ENCODE peak calls at places on chromosomes 6 and 20, in nine cellular contexts. One of them, this sample, is unnamed. For H3K4me1, the result is how much of the 10 kb centered on the place peaks cover.

GRCh38 chr6:6968357-6968730 is 139.4 kb upstream of the RREB1 start:
- DNase-seq in left ventricle myocardium inferior: no peak
- DNase-seq in body of pancreas: no peak
- DNase-seq in psoas muscle: no peak
- DNase-seq in hepatocyte: no peak
- DNase-seq in right atrium auricular region: no peak
- DNase-seq in stomach: no peak
- DNase-seq in cardiac muscle cell: no peak
- DNase-seq in pancreas: no peak
- DNase-seq in this sample: no peak

GRCh38 chr20:47027042-47027441 is 132.4 kb downstream of the EYA2 start:
- DNase-seq in cardiac muscle cell: no peak
- DNase-seq in pancreas: no peak
- DNase-seq in right atrium auricular region: no peak
- DNase-seq in hepatocyte: no peak
- DNase-seq in left ventricle myocardium inferior: no peak
- DNase-seq in stomach: no peak
- DNase-seq in body of pancreas: no peak
- DNase-seq in psoas muscle: peak
- DNase-seq in this sample: no peak

GRCh38 chr6:17999430-17999829 is 12.0 kb upstream of the KIF13A start:
- DNase-seq in left ventricle myocardium inferior: no peak
- DNase-seq in body of pancreas: no peak
- DNase-seq in cardiac muscle cell: no peak
- DNase-seq in psoas muscle: no peak
- DNase-seq in right atrium auricular region: no peak
- DNase-seq in stomach: no peak
- DNase-seq in hepatocyte: no peak
- DNase-seq in pancreas: no peak
- DNase-seq in this sample: no peak

GRCh38 chr6:85126448-85127178 is 323.3 kb upstream of the NT5E start:
- DNase-seq in stomach: no peak
- DNase-seq in pancreas: no peak
- DNase-seq in body of pancreas: peak
- DNase-seq in psoas muscle: peak
- DNase-seq in cardiac muscle cell: peak
- DNase-seq in right atrium auricular region: peak
- DNase-seq in hepatocyte: peak
- DNase-seq in left ventricle myocardium inferior: peak
- DNase-seq in this sample: peak

GRCh38 chr6:50655848-50656453 is 57.4 kb upstream of the TFAP2D start:
- DNase-seq in hepatocyte: peak
- DNase-seq in cardiac muscle cell: peak
- DNase-seq in left ventricle myocardium inferior: no peak
- DNase-seq in stomach: no peak
- DNase-seq in right atrium auricular region: no peak
- DNase-seq in psoas muscle: no peak
- DNase-seq in pancreas: no peak
- DNase-seq in body of pancreas: peak
- DNase-seq in this sample: no peak

GRCh38 chr6:25504661-25505060 is 147.4 kb upstream of the SCGN start:
- DNase-seq in psoas muscle: no peak
- DNase-seq in left ventricle myocardium inferior: no peak
- DNase-seq in body of pancreas: no peak
- DNase-seq in cardiac muscle cell: no peak
- DNase-seq in stomach: no peak
- DNase-seq in right atrium auricular region: no peak
- DNase-seq in hepatocyte: no peak
- DNase-seq in pancreas: no peak
- DNase-seq in this sample: no peak

GRCh38 chr6:20266851-20267608 is 54.8 kb upstream of the MBOAT1 start:
- DNase-seq in psoas muscle: no peak
- DNase-seq in right atrium auricular region: no peak
- DNase-seq in hepatocyte: no peak
- DNase-seq in body of pancreas: no peak
- DNase-seq in pancreas: no peak
- DNase-seq in left ventricle myocardium inferior: no peak
- DNase-seq in cardiac muscle cell: no peak
- DNase-seq in stomach: no peak
- DNase-seq in this sample: no peak

GRCh38 chr6:133889557-133890301 is 816 bp downstream of the TCF21 start:
- DNase-seq in cardiac muscle cell: peak
- DNase-seq in body of pancreas: no peak
- DNase-seq in pancreas: peak
- DNase-seq in stomach: no peak
- DNase-seq in left ventricle myocardium inferior: peak
- DNase-seq in hepatocyte: peak
- DNase-seq in right atrium auricular region: no peak
- DNase-seq in psoas muscle: peak
- DNase-seq in this sample: no peak

GRCh38 chr6:102417368-102417767 is 1023.9 kb downstream of the GRIK2 start:
- DNase-seq in left ventricle myocardium inferior: no peak
- DNase-seq in hepatocyte: no peak
- DNase-seq in body of pancreas: no peak
- DNase-seq in cardiac muscle cell: no peak
- DNase-seq in right atrium auricular region: no peak
- DNase-seq in pancreas: no peak
- DNase-seq in stomach: no peak
- DNase-seq in psoas muscle: no peak
- DNase-seq in this sample: no peak

GRCh38 chr6:128659878-128660622 is 139.7 kb upstream of the PTPRK start:
- DNase-seq in stomach: no peak
- DNase-seq in cardiac muscle cell: no peak
- DNase-seq in psoas muscle: no peak
- DNase-seq in body of pancreas: no peak
- DNase-seq in hepatocyte: no peak
- DNase-seq in right atrium auricular region: no peak
- DNase-seq in left ventricle myocardium inferior: no peak
- DNase-seq in pancreas: no peak
- DNase-seq in this sample: no peak

DNA sequence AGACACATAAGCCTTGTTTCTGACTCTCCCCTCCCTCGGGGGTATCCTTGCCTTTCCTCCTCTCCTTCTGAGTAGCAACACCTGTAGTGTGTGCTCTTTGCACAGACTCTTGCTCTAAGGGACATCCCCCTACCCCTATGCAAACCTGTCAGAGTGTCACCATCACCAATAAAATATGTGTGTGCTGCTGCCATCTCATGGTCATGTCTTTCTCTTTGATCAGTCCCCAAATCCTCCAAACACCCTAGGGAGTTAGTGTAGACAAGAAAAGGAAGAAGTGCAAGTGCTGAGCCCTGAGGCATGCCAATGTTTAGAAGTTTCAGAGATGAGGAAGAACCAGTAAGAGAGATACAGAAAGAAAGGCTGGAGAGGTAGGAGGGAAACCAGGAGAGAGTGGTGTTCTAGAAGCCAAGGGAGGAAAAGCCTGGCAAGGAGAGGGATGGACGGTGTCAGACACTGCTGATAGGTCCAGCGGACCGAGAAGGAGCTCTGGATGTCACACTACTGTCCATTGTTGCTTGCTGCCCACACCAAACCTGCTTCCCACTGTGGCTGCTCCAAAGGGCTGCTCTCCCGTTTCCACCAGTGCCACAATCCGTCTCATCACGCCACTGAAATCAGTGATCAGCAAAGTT is 16.4 kb downstream of the TRMT6 start:
- DNase-seq in psoas muscle: no peak
- DNase-seq in stomach: no peak
- DNase-seq in body of pancreas: no peak
- DNase-seq in left ventricle myocardium inferior: no peak
- DNase-seq in pancreas: no peak
- DNase-seq in hepatocyte: no peak
- DNase-seq in right atrium auricular region: no peak
- DNase-seq in cardiac muscle cell: no peak
- DNase-seq in this sample: no peak
- TF ChIP-seq CTCF in psoas muscle: peak
- TF ChIP-seq CTCF in stomach: no peak
- TF ChIP-seq CTCF in body of pancreas: no peak
- TF ChIP-seq CTCF in left ventricle myocardium inferior: peak
- TF ChIP-seq CTCF in pancreas: no peak
- TF ChIP-seq CTCF in hepatocyte: peak
- TF ChIP-seq CTCF in right atrium auricular region: no peak
- TF ChIP-seq CTCF in cardiac muscle cell: no peak
- TF ChIP-seq CTCF in this sample: no peak

GRCh38 chr6:39792501-39793450 is 600 bp downstream of the DAAM2 start:
- DNase-seq in stomach: no peak
- DNase-seq in cardiac muscle cell: no peak
- DNase-seq in pancreas: peak
- DNase-seq in psoas muscle: peak
- DNase-seq in left ventricle myocardium inferior: no peak
- DNase-seq in hepatocyte: no peak
- DNase-seq in body of pancreas: peak
- DNase-seq in right atrium auricular region: no peak
- DNase-seq in this sample: no peak
- H3K4me3 ChIP-seq in stomach: peak
- H3K4me3 ChIP-seq in cardiac muscle cell: peak
- H3K4me3 ChIP-seq in pancreas: peak
- H3K4me3 ChIP-seq in psoas muscle: peak
- H3K4me3 ChIP-seq in left ventricle myocardium inferior: peak
- H3K4me3 ChIP-seq in hepatocyte: peak
- H3K4me3 ChIP-seq in body of pancreas: peak
- H3K4me3 ChIP-seq in right atrium auricular region: peak
- H3K4me3 ChIP-seq in this sample: peak

GRCh38 chr20:17959257-17959627 is 9.4 kb downstream of the SNX5 start:
- DNase-seq in stomach: no peak
- DNase-seq in pancreas: no peak
- DNase-seq in body of pancreas: no peak
- DNase-seq in psoas muscle: no peak
- DNase-seq in right atrium auricular region: no peak
- DNase-seq in hepatocyte: no peak
- DNase-seq in left ventricle myocardium inferior: no peak
- DNase-seq in cardiac muscle cell: no peak
- DNase-seq in this sample: no peak

GRCh38 chr20:17963114-17963897 is 5.3 kb downstream of the SNX5 start:
- DNase-seq in psoas muscle: no peak
- DNase-seq in pancreas: no peak
- DNase-seq in body of pancreas: no peak
- DNase-seq in cardiac muscle cell: no peak
- DNase-seq in left ventricle myocardium inferior: no peak
- DNase-seq in hepatocyte: no peak
- DNase-seq in stomach: no peak
- DNase-seq in right atrium auricular region: no peak
- DNase-seq in this sample: no peak

GRCh38 chr20:17964073-17964472 is 4.5 kb downstream of the SNX5 start:
- DNase-seq in psoas muscle: no peak
- DNase-seq in cardiac muscle cell: no peak
- DNase-seq in right atrium auricular region: no peak
- DNase-seq in pancreas: no peak
- DNase-seq in stomach: no peak
- DNase-seq in hepatocyte: no peak
- DNase-seq in left ventricle myocardium inferior: no peak
- DNase-seq in body of pancreas: no peak
- DNase-seq in this sample: no peak

GRCh38 chr20:17960927-17961599 is 7.5 kb downstream of the SNX5 start:
- DNase-seq in body of pancreas: no peak
- DNase-seq in cardiac muscle cell: no peak
- DNase-seq in hepatocyte: no peak
- DNase-seq in stomach: no peak
- DNase-seq in right atrium auricular region: no peak
- DNase-seq in left ventricle myocardium inferior: peak
- DNase-seq in psoas muscle: peak
- DNase-seq in pancreas: no peak
- DNase-seq in this sample: peak

DNA sequence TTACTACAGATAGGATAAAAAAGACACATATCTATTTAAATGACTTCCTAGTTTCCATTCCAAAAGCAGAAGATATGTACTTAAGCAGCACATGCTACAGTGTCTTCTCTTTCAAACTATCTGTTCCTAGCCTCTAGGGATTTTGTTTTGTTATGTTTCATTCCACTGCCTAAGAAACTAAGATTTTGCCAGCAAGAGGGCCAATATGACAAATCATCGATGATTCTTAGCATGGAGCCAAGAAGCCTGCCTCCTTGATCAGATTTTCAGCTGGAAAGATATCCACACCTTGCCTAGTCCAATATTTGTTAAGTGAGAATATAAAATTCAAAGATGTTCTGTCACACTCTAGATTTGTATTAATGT is 7.0 kb downstream of the SNX5 start:
- DNase-seq in cardiac muscle cell: no peak
- DNase-seq in pancreas: no peak
- DNase-seq in psoas muscle: no peak
- DNase-seq in body of pancreas: no peak
- DNase-seq in right atrium auricular region: no peak
- DNase-seq in hepatocyte: no peak
- DNase-seq in left ventricle myocardium inferior: no peak
- DNase-seq in stomach: no peak
- DNase-seq in this sample: no peak
- H3K4me1 ChIP-seq in cardiac muscle cell: under half
- H3K4me1 ChIP-seq in pancreas: half or more
- H3K4me1 ChIP-seq in psoas muscle: half or more
- H3K4me1 ChIP-seq in body of pancreas: half or more
- H3K4me1 ChIP-seq in right atrium auricular region: under half
- H3K4me1 ChIP-seq in hepatocyte: half or more
- H3K4me1 ChIP-seq in left ventricle myocardium inferior: half or more
- H3K4me1 ChIP-seq in stomach: half or more
- H3K4me1 ChIP-seq in this sample: under half

GRCh38 chr6:108574457-108575149 is 13.9 kb downstream of the FOXO3 start:
- DNase-seq in left ventricle myocardium inferior: no peak
- DNase-seq in stomach: no peak
- DNase-seq in pancreas: no peak
- DNase-seq in body of pancreas: peak
- DNase-seq in hepatocyte: no peak
- DNase-seq in cardiac muscle cell: no peak
- DNase-seq in right atrium auricular region: no peak
- DNase-seq in psoas muscle: no peak
- DNase-seq in this sample: no peak

GRCh38 chr6:108565893-108566292 is 5.2 kb downstream of the FOXO3 start:
- DNase-seq in psoas muscle: peak
- DNase-seq in body of pancreas: peak
- DNase-seq in right atrium auricular region: peak
- DNase-seq in stomach: no peak
- DNase-seq in left ventricle myocardium inferior: no peak
- DNase-seq in pancreas: no peak
- DNase-seq in cardiac muscle cell: no peak
- DNase-seq in hepatocyte: no peak
- DNase-seq in this sample: peak

GRCh38 chr6:108568101-108568500 is 7.4 kb downstream of the FOXO3 start:
- DNase-seq in psoas muscle: no peak
- DNase-seq in body of pancreas: no peak
- DNase-seq in hepatocyte: no peak
- DNase-seq in stomach: no peak
- DNase-seq in pancreas: no peak
- DNase-seq in left ventricle myocardium inferior: no peak
- DNase-seq in cardiac muscle cell: no peak
- DNase-seq in right atrium auricular region: no peak
- DNase-seq in this sample: no peak

GRCh38 chr6:108566406-108566805 is 5.7 kb downstream of the FOXO3 start:
- DNase-seq in body of pancreas: peak
- DNase-seq in psoas muscle: no peak
- DNase-seq in right atrium auricular region: no peak
- DNase-seq in hepatocyte: no peak
- DNase-seq in cardiac muscle cell: no peak
- DNase-seq in pancreas: peak
- DNase-seq in stomach: no peak
- DNase-seq in left ventricle myocardium inferior: no peak
- DNase-seq in this sample: no peak

GRCh38 chr6:108570518-108570917 is 9.8 kb downstream of the FOXO3 start:
- DNase-seq in hepatocyte: no peak
- DNase-seq in right atrium auricular region: no peak
- DNase-seq in body of pancreas: no peak
- DNase-seq in pancreas: no peak
- DNase-seq in left ventricle myocardium inferior: no peak
- DNase-seq in cardiac muscle cell: no peak
- DNase-seq in stomach: no peak
- DNase-seq in psoas muscle: no peak
- DNase-seq in this sample: no peak
- TF ChIP-seq CTCF in hepatocyte: peak
- TF ChIP-seq CTCF in right atrium auricular region: no peak
- TF ChIP-seq CTCF in body of pancreas: no peak
- TF ChIP-seq CTCF in pancreas: no peak
- TF ChIP-seq CTCF in left ventricle myocardium inferior: no peak
- TF ChIP-seq CTCF in cardiac muscle cell: peak
- TF ChIP-seq CTCF in stomach: no peak
- TF ChIP-seq CTCF in psoas muscle: no peak
- TF ChIP-seq CTCF in this sample: no peak